ENCODE peak calls at places on chromosomes 11 and 22, in four cellular contexts. K, I, J and C are unnamed samples.

GRCh38 chr22:29734853-29735252 is 15.1 kb downstream of the CABP7 start:
- DNase-seq in J (no peak), I (peak; percentile 53), K (no peak), C (no peak)

GRCh38 chr11:116792869-116793475 is 1.3 kb upstream of the APOA5 start:
- DNase-seq in K (no peak), I (no peak), J (no peak), C (no peak)

GRCh38 chr22:33747576-33748180 is 172.6 kb downstream of the LARGE1 start:
- DNase-seq in K (peak; percentile 89), J (no peak), I (no peak), C (no peak)

GRCh38 chr22:48707749-48708557 is 1119.7 kb downstream of the BRD1 start:
- DNase-seq in K (no peak), I (no peak), J (no peak), C (no peak)

GRCh38 chr11:93686812-93687211 is 25.3 kb downstream of the CEP295 start:
- DNase-seq in K (no peak), J (no peak), I (no peak), C (no peak)

GRCh38 chr11:29249713-29250112 is 767.1 kb downstream of the KCNA4 start:
- DNase-seq in K (no peak), I (no peak), J (no peak), C (no peak)

GRCh38 chr11:127639916-127640315 is 639.3 kb upstream of the KIRREL3 start:
- DNase-seq in K (no peak), J (no peak), I (no peak), C (no peak)

GRCh38 chr11:120386774-120387371 is 50.7 kb downstream of the ARHGEF12 start:
- DNase-seq in I (no peak), J (no peak), K (no peak), C (no peak)

GRCh38 chr11:94732617-94733292 is 35.4 kb upstream of the AMOTL1 start:
- DNase-seq in K (no peak), J (no peak), I (no peak), C (no peak)